ENCODE peak calls at places on chromosomes 2 and 18, in four cellular contexts. One of them, this sample, is unnamed.

GRCh38 chr18:275486-275885 is 7.6 kb upstream of the THOC1 start:
- DNase-seq in AG09309: no peak
- DNase-seq in astrocyte: no peak
- DNase-seq in A549: no peak
- DNase-seq in this sample: no peak

GRCh38 chr2:133766164-133766832 is 198.0 kb upstream of the NCKAP5 start:
- DNase-seq in AG09309: no peak
- DNase-seq in astrocyte: no peak
- DNase-seq in A549: no peak
- DNase-seq in this sample: no peak

GRCh38 chr2:228600265-228600664 is 418.8 kb upstream of the SPHKAP start:
- DNase-seq in AG09309: peak
- DNase-seq in astrocyte: peak
- DNase-seq in A549: no peak
- DNase-seq in this sample: peak

GRCh38 chr2:20179755-20180594 is 45.0 kb downstream of the SDC1 start:
- DNase-seq in AG09309: no peak
- DNase-seq in astrocyte: no peak
- DNase-seq in A549: peak
- DNase-seq in this sample: no peak

GRCh38 chr2:233922471-233922870 is 5.3 kb downstream of the TRPM8 start:
- DNase-seq in AG09309: no peak
- DNase-seq in astrocyte: no peak
- DNase-seq in A549: no peak
- DNase-seq in this sample: no peak

GRCh38 chr2:191612496-191612895 is 65.4 kb upstream of the NABP1 start:
- DNase-seq in AG09309: peak
- DNase-seq in astrocyte: peak
- DNase-seq in A549: peak
- DNase-seq in this sample: peak

GRCh38 chr2:238988105-238988504 is 140.2 kb downstream of the TWIST2 start:
- DNase-seq in AG09309: no peak
- DNase-seq in astrocyte: no peak
- DNase-seq in A549: no peak
- DNase-seq in this sample: no peak

GRCh38 chr18:41532344-41533086 is 422.5 kb upstream of the PIK3C3 start:
- DNase-seq in AG09309: no peak
- DNase-seq in astrocyte: no peak
- DNase-seq in A549: no peak
- DNase-seq in this sample: peak

GRCh38 chr18:70649683-70650082 is 360.8 kb downstream of the SOCS6 start:
- DNase-seq in AG09309: no peak
- DNase-seq in astrocyte: no peak
- DNase-seq in A549: no peak
- DNase-seq in this sample: no peak

GRCh38 chr2:112480540-112481049 is 1.4 kb upstream of the TTL start:
- DNase-seq in AG09309: no peak
- DNase-seq in astrocyte: no peak
- DNase-seq in A549: peak
- DNase-seq in this sample: no peak

GRCh38 chr18:10047237-10047636 is 133.4 kb downstream of the VAPA start:
- DNase-seq in AG09309: no peak
- DNase-seq in astrocyte: peak
- DNase-seq in A549: no peak
- DNase-seq in this sample: no peak

GRCh38 chr2:183026424-183026823 is 11.8 kb downstream of the NCKAP1 start:
- DNase-seq in AG09309: no peak
- DNase-seq in astrocyte: no peak
- DNase-seq in A549: no peak
- DNase-seq in this sample: no peak

GRCh38 chr2:98578231-98578630 is 30.1 kb downstream of the COA5 start:
- DNase-seq in AG09309: no peak
- DNase-seq in astrocyte: no peak
- DNase-seq in A549: no peak
- DNase-seq in this sample: no peak

GRCh38 chr2:46188041-46188715 is 109.0 kb upstream of the EPAS1 start:
- DNase-seq in AG09309: no peak
- DNase-seq in astrocyte: no peak
- DNase-seq in A549: no peak
- DNase-seq in this sample: no peak

GRCh38 chr2:69260666-69261065 is 126.4 kb downstream of the GFPT1 start:
- DNase-seq in AG09309: no peak
- DNase-seq in astrocyte: no peak
- DNase-seq in A549: no peak
- DNase-seq in this sample: no peak

GRCh38 chr2:233356546-233357308 is 2.4 kb downstream of the DGKD start:
- DNase-seq in AG09309: no peak
- DNase-seq in astrocyte: no peak
- DNase-seq in A549: no peak
- DNase-seq in this sample: no peak

GRCh38 chr2:9897331-9897737 is 54.1 kb downstream of the TAF1B start:
- DNase-seq in AG09309: peak
- DNase-seq in astrocyte: peak
- DNase-seq in A549: peak
- DNase-seq in this sample: peak

GRCh38 chr2:96103906-96104861 is 12.2 kb downstream of the ADRA2B start:
- DNase-seq in AG09309: no peak
- DNase-seq in astrocyte: no peak
- DNase-seq in A549: no peak
- DNase-seq in this sample: no peak

GRCh38 chr18:61589724-61590065 is 256.5 kb downstream of the CDH20 start:
- DNase-seq in AG09309: no peak
- DNase-seq in astrocyte: peak
- DNase-seq in A549: peak
- DNase-seq in this sample: no peak

GRCh38 chr2:8424997-8425900 is 256.6 kb upstream of the ID2 start:
- DNase-seq in AG09309: no peak
- DNase-seq in astrocyte: no peak
- DNase-seq in A549: no peak
- DNase-seq in this sample: no peak

GRCh38 chr2:200742426-200742825 is 69.3 kb upstream of the BZW1 start:
- DNase-seq in AG09309: no peak
- DNase-seq in astrocyte: peak
- DNase-seq in A549: no peak
- DNase-seq in this sample: no peak

GRCh38 chr2:179253226-179253625 is 11.4 kb downstream of the SESTD1 start:
- DNase-seq in AG09309: no peak
- DNase-seq in astrocyte: no peak
- DNase-seq in A549: no peak
- DNase-seq in this sample: no peak

GRCh38 chr2:239159476-239159911 is 241.3 kb downstream of the HDAC4 start:
- DNase-seq in AG09309: no peak
- DNase-seq in astrocyte: no peak
- DNase-seq in A549: no peak
- DNase-seq in this sample: no peak

GRCh38 chr2:145724499-145724898 is 1204.6 kb upstream of the ZEB2 start:
- DNase-seq in AG09309: no peak
- DNase-seq in astrocyte: peak
- DNase-seq in A549: no peak
- DNase-seq in this sample: no peak

GRCh38 chr2:50863218-50863617 is 168.7 kb downstream of the NRXN1 start:
- DNase-seq in AG09309: no peak
- DNase-seq in astrocyte: no peak
- DNase-seq in A549: no peak
- DNase-seq in this sample: no peak

GRCh38 chr18:70029163-70029562 is 81.5 kb upstream of the CD226 start:
- DNase-seq in AG09309: no peak
- DNase-seq in astrocyte: no peak
- DNase-seq in A549: no peak
- DNase-seq in this sample: no peak

GRCh38 chr2:5694016-5694690 is 2.0 kb downstream of the SOX11 start:
- DNase-seq in AG09309: no peak
- DNase-seq in astrocyte: peak
- DNase-seq in A549: no peak
- DNase-seq in this sample: no peak

GRCh38 chr2:5696741-5697521 is 4.7 kb downstream of the SOX11 start:
- DNase-seq in AG09309: no peak
- DNase-seq in astrocyte: peak
- DNase-seq in A549: no peak
- DNase-seq in this sample: no peak

GRCh38 chr2:5696351-5696740 is 4.2 kb downstream of the SOX11 start:
- DNase-seq in AG09309: no peak
- DNase-seq in astrocyte: peak
- DNase-seq in A549: no peak
- DNase-seq in this sample: no peak

GRCh38 chr2:5697554-5697953 is 5.4 kb downstream of the SOX11 start:
- DNase-seq in AG09309: no peak
- DNase-seq in astrocyte: peak
- DNase-seq in A549: no peak
- DNase-seq in this sample: no peak

GRCh38 chr2:5695641-5696350 is 3.6 kb downstream of the SOX11 start:
- DNase-seq in AG09309: no peak
- DNase-seq in astrocyte: peak
- DNase-seq in A549: no peak
- DNase-seq in this sample: no peak
- H3K4me3 ChIP-seq in AG09309: peak
- H3K4me3 ChIP-seq in astrocyte: peak
- H3K4me3 ChIP-seq in A549: no peak
- H3K4me3 ChIP-seq in this sample: peak

DNA sequence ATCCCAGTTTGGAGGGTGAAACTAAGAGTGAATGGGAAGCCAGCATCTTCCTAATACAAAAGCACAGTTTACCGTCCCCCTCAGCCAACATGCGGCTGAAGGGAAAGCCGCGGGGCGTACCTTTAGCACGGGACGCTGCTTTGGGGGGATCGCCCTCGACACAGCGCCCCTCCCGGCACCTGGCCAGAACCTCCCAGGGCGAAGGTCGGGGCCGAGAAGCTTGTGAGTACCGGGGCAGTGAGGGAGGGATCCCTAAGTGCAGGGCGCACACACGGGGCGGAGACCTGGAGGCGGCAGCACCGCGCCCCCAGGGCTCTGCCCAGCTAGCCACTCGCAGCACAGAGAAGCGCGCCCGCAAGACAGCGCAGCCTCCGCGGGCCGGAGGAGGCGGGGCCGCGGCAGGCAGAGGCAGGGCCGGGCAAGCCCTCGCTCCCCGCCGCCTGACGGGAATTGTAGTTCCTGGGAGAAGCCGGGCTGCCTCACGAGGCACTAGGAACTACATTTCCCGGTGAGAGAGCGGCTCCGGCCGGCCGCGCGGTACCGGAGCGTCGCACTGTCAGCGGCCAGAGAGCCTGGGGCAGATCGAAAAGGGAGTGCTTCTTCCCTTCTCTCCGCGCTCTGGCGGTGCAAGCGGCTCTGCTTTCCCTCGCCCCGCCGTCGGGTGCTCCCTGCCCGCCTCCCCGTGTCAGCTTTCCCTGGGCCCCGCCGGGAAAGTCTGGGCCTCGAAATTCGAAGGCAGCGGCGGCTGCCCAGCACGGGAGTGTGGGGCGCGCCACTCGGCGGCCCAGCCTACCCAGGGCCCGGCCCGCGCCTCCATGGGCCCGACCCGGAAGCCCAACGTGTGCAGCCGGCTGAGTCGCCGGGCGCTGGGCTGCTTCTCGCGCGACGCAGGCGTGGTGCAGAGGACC is at the start of the genes DCAF17 and METTL8:
- DNase-seq in AG09309: peak
- DNase-seq in astrocyte: peak
- DNase-seq in A549: peak
- DNase-seq in this sample: peak
- TF ChIP-seq CTCF in AG09309: peak
- TF ChIP-seq CTCF in astrocyte: no peak
- TF ChIP-seq CTCF in A549: peak
- TF ChIP-seq CTCF in this sample: no peak

GRCh38 chr2:11579867-11580659 is 46.2 kb downstream of the GREB1 start:
- DNase-seq in AG09309: no peak
- DNase-seq in astrocyte: no peak
- DNase-seq in A549: no peak
- DNase-seq in this sample: no peak
- H3K4me3 ChIP-seq in AG09309: no peak
- H3K4me3 ChIP-seq in astrocyte: no peak
- H3K4me3 ChIP-seq in A549: no peak
- H3K4me3 ChIP-seq in this sample: no peak

GRCh38 chr2:55311444-55311870 is 42.4 kb upstream of the MTIF2 start:
- DNase-seq in AG09309: peak
- DNase-seq in astrocyte: no peak
- DNase-seq in A549: peak
- DNase-seq in this sample: no peak
- TF ChIP-seq CTCF in AG09309: peak
- TF ChIP-seq CTCF in astrocyte: no peak
- TF ChIP-seq CTCF in A549: no peak
- TF ChIP-seq CTCF in this sample: peak

GRCh38 chr2:43163365-43163715 is 63.1 kb downstream of the ZFP36L2 start:
- DNase-seq in AG09309: no peak
- DNase-seq in astrocyte: no peak
- DNase-seq in A549: no peak
- DNase-seq in this sample: no peak
- H3K4me3 ChIP-seq in AG09309: no peak
- H3K4me3 ChIP-seq in astrocyte: no peak
- H3K4me3 ChIP-seq in A549: no peak
- H3K4me3 ChIP-seq in this sample: no peak

DNA sequence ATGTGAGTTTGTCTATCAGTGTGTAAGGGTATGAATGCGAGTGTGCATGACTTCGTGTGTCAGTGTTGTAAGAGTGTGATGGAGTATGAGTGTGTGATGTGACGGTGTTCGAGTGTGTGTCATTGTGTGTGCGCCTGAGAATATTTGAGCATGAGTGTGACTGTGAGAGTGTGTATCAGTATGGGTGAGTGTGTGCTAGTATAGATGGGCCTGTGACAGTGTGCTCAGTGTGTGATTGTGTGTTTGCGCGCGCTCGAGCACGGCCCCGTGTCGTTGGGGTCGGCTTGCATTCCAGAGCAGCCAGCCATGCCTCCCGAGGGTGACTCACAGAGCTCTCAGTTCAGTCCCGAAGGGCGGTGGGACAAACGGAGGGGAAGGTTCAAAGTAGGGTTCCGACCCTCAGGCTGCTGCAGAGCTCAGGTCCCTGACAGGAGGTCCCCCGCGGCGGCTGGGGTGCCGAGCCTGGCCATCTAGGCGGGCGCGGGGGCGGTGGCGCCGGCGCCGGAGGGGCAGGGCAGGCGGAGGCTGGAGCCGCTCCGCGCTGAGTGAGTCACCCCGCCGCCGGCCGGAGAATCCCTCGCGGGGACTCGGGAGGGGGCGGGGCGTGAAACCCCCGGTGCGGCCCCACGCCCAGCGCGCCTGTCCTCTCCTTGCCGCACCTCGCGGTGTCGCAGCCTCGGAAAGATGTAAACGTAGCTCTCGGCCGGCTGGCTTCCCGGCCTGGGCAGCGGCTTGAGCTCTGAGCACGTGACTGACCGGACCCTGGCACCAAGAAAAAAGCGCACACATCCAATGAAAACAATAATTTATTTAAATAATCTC is 3.8 kb downstream of the DLX2 start:
- DNase-seq in AG09309: no peak
- DNase-seq in astrocyte: peak
- DNase-seq in A549: peak
- DNase-seq in this sample: no peak
- TF ChIP-seq CTCF in AG09309: no peak
- TF ChIP-seq CTCF in astrocyte: no peak
- TF ChIP-seq CTCF in A549: no peak
- TF ChIP-seq CTCF in this sample: no peak

DNA sequence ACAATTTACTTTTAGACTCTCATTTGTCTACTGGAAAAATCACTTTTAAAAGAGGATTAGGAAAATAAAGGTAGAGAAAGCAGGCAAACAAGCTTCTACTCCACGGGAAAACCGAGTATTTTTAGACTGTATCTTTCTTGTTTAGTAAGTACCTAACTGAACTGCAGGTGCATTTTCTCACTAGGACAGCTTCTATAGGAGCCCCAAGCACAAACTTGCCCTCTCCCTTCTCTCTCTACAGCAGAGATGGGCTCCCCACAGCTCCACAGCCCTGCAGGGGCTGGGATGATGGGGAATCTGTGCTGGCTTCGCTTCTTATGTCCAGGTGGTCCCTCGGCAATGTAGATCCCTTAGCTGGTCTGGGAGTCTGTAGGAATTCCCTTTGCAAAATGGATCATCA is 16.2 kb downstream of the PSTPIP2 start:
- DNase-seq in AG09309: no peak
- DNase-seq in astrocyte: no peak
- DNase-seq in A549: no peak
- DNase-seq in this sample: no peak
- H3K4me3 ChIP-seq in AG09309: no peak
- H3K4me3 ChIP-seq in astrocyte: no peak
- H3K4me3 ChIP-seq in A549: no peak
- H3K4me3 ChIP-seq in this sample: no peak

This sample was measured in retinal pigment epithelial cell.